ENCODE peak calls at places on chromosome 9, in six cellular contexts. E is CD8-positive, alpha-beta T cell; U is effector memory CD4-positive, alpha-beta T cell; H is bronchial epithelial cell; Q is mesendoderm; N is hepatocyte. S is an unnamed sample. For H3K36me3, the result is how much of the 10 kb centered on the place peaks cover.

GRCh38 chr9:96245399-96245798 is 56.6 kb downstream of the HSD17B3 start:
- DNase-seq in N (no peak), E (no peak), U (no peak), Q (no peak), H (no peak), S (no peak)

GRCh38 chr9:128523199-128523925 is 18.8 kb downstream of the GLE1 start:
- DNase-seq in Q (peak), H (no peak), U (no peak), E (no peak), N (peak), S (no peak)

GRCh38 chr9:110731437-110732028 is 62.9 kb downstream of the MUSK start:
- DNase-seq in Q (no peak), N (no peak), E (no peak), U (no peak), H (no peak), S (no peak)

GRCh38 chr9:104895572-104895971 is 32.4 kb downstream of the ABCA1 start:
- DNase-seq in N (no peak), U (no peak), E (no peak), H (peak), Q (no peak), S (no peak)

GRCh38 chr9:95036676-95037075 is 280.8 kb downstream of the FANCC start:
- DNase-seq in E (no peak), N (no peak), Q (no peak), H (no peak), U (no peak), S (no peak)

GRCh38 chr9:115018547-115019435 is 88.4 kb upstream of the TNFSF8 start:
- DNase-seq in U (no peak), Q (peak), E (no peak), N (peak), H (no peak), S (no peak)

GRCh38 chr9:123132696-123133095 is 99.2 kb downstream of the GPR21 start:
- DNase-seq in U (no peak), Q (no peak), N (no peak), E (no peak), H (no peak), S (no peak)

GRCh38 chr9:2622361-2623045 is 916 bp downstream of the VLDLR start:
- DNase-seq in N (peak), H (peak), U (no peak), E (no peak), Q (peak), S (no peak)

GRCh38 chr9:14935917-14936316 is 25.7 kb upstream of the FREM1 start:
- DNase-seq in E (no peak), U (no peak), N (peak), H (no peak), Q (no peak), S (no peak)

GRCh38 chr9:109319631-109320233 is 1.1 kb downstream of the EPB41L4B start:
- DNase-seq in H (no peak), E (no peak), U (no peak), N (peak), Q (peak), S (no peak)

GRCh38 chr9:6443661-6444060 is 30.7 kb downstream of the UHRF2 start:
- DNase-seq in Q (no peak), E (no peak), N (no peak), U (no peak), H (no peak), S (no peak)

GRCh38 chr9:33165263-33166151 is 1.6 kb downstream of the B4GALT1 start:
- DNase-seq in H (peak), E (peak), Q (peak), N (peak), U (no peak), S (peak)

GRCh38 chr9:75467141-75467540 is 378.8 kb downstream of the OSTF1 start:
- DNase-seq in Q (no peak), N (no peak), U (no peak), E (no peak), H (peak), S (no peak)

GRCh38 chr9:93576296-93577044 is at the start of gene PHF2:
- DNase-seq in N (peak), H (no peak), E (peak), Q (peak), U (no peak), S (no peak)

GRCh38 chr9:113488490-113488889 is 25.0 kb downstream of the RGS3 start:
- DNase-seq in N (no peak), E (no peak), H (no peak), U (no peak), Q (no peak), S (peak)

GRCh38 chr9:469672-470040 is 255.0 kb downstream of the DOCK8 start:
- DNase-seq in U (no peak), H (no peak), N (no peak), E (no peak), Q (no peak), S (no peak)

GRCh38 chr9:100466828-100467220 is 6.1 kb upstream of the TMEFF1 start:
- DNase-seq in H (no peak), U (no peak), Q (no peak), E (no peak), N (no peak), S (no peak)

GRCh38 chr9:119026120-119026519 is 343.1 kb downstream of the BRINP1 start:
- DNase-seq in U (no peak), E (no peak), N (no peak), Q (peak), H (no peak), S (peak)

GRCh38 chr9:35826071-35826701 is 2.3 kb downstream of the FAM221B start:
- DNase-seq in U (no peak), H (peak), N (peak), E (peak), Q (peak), S (peak)

GRCh38 chr9:97554566-97555075 is 53.2 kb downstream of the TMOD1 start:
- DNase-seq in H (no peak), N (no peak), E (no peak), Q (no peak), U (no peak), S (no peak)

GRCh38 chr9:104232781-104233341 is 138.8 kb downstream of the SMC2 start:
- DNase-seq in N (no peak), E (no peak), H (peak), U (no peak), Q (peak), S (no peak)

GRCh38 chr9:1869843-1870242 is 145.3 kb upstream of the SMARCA2 start:
- DNase-seq in N (peak), Q (peak), E (peak), U (no peak), H (peak), S (no peak)

GRCh38 chr9:38437193-38437823 is 13.1 kb upstream of the IGFBPL1 start:
- DNase-seq in H (peak), U (no peak), N (peak), Q (no peak), E (no peak), S (peak)

GRCh38 chr9:12681620-12682019 is 11.6 kb upstream of the TYRP1 start:
- DNase-seq in N (no peak), Q (no peak), U (no peak), E (no peak), H (peak), S (no peak)

GRCh38 chr9:92632641-92633040 is 37.3 kb downstream of the IPPK start:
- DNase-seq in Q (no peak), N (no peak), E (no peak), H (no peak), U (no peak), S (peak)

GRCh38 chr9:109063765-109064164 is 50.5 kb upstream of the CTNNAL1 start:
- DNase-seq in N (no peak), E (no peak), Q (no peak), U (no peak), H (peak), S (no peak)

GRCh38 chr9:115006660-115007059 is 76.3 kb upstream of the TNFSF8 start:
- DNase-seq in E (no peak), H (peak), Q (no peak), N (no peak), U (no peak), S (no peak)

GRCh38 chr9:91824591-91825339 is 125.3 kb downstream of the ROR2 start:
- DNase-seq in H (no peak), Q (no peak), N (peak), U (no peak), E (no peak), S (no peak)

GRCh38 chr9:134832471-134832870 is 48.1 kb upstream of the FCN2 start:
- DNase-seq in N (no peak), E (no peak), H (no peak), Q (no peak), U (no peak), S (no peak)
- H3K36me3 ChIP-seq in N (under half), E (under half), H (under half), Q (under half), U (under half), S (half or more)

GRCh38 chr9:120758544-120758943 is 34.7 kb downstream of the FBXW2 start:
- DNase-seq in N (no peak), H (no peak), E (no peak), U (no peak), Q (no peak), S (no peak)

GRCh38 chr9:120759755-120760400 is 33.3 kb downstream of the FBXW2 start:
- DNase-seq in E (no peak), Q (no peak), H (no peak), N (no peak), U (no peak), S (no peak)

GRCh38 chr9:120757268-120757900 is 35.8 kb downstream of the FBXW2 start:
- DNase-seq in N (no peak), Q (no peak), E (no peak), H (no peak), U (no peak), S (no peak)

GRCh38 chr9:120764476-120764875 is 28.7 kb downstream of the FBXW2 start:
- DNase-seq in H (no peak), E (no peak), N (no peak), Q (no peak), U (no peak), S (no peak)

GRCh38 chr9:120761011-120761410 is 32.2 kb downstream of the FBXW2 start:
- DNase-seq in U (no peak), Q (no peak), N (no peak), H (no peak), E (no peak), S (no peak)
- H3K36me3 ChIP-seq in U (under half), Q (under half), N (under half), H (under half), E (under half), S (under half)

GRCh38 chr9:133339641-133340040 is 3.7 kb upstream of the SURF6 start:
- DNase-seq in E (no peak), H (no peak), U (no peak), N (no peak), Q (no peak), S (no peak)
- H3K36me3 ChIP-seq in E (under half), H (under half), U (under half), N (under half), Q (under half), S (half or more)

DNA sequence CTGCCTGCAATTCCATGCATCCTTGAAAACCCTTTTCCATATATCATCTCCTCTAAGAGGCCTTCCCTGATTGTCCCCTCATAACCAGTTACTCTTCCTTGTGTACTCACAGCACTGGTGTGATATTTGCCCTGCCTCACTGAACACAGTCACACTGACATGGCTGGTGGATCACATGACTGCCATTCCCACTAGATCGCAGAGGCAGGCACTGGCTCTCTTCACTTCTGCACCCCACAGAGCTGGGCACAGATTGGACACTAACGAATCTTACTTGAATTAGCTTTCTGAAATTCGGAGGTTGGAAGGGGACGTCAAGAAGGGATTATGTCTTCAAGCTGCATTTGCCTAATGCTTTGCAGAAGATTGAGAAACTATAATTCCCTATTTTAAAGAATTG is 208.0 kb downstream of the PAPPA start:
- DNase-seq in E (no peak), H (no peak), N (no peak), Q (no peak), U (no peak), S (no peak)
- H3K36me3 ChIP-seq in E (under half), H (under half), N (under half), Q (under half), U (under half), S (under half)